ENCODE peak calls at places on chromosomes 5 and 9, in ten cellular contexts. K is mammary epithelial cell; O is AG04450; E is keratinocyte; W is GM23248; N is psoas muscle; C is SK-N-MC; D is neuronal stem cell; H is left ventricle myocardium inferior; S is CD4-positive, alpha-beta T cell. A is an unnamed sample.

GRCh38 chr5:78243639-78244038 is 50.9 kb downstream of the AP3B1 start:
- DNase-seq in D (no peak), S (no peak), C (no peak), O (peak; percentile 33), W (peak; percentile 71), K (peak; percentile 1), N (no peak), E (no peak), H (no peak), A (no peak)

GRCh38 chr9:23172979-23173637 is 652.9 kb downstream of the ELAVL2 start:
- DNase-seq in H (no peak), S (no peak), E (no peak), W (no peak), O (no peak), K (no peak), C (no peak), D (no peak), N (no peak), A (no peak)

GRCh38 chr5:151405334-151405872 is 42.0 kb upstream of the SLC36A1 start:
- DNase-seq in C (no peak), W (no peak), O (no peak), E (no peak), S (no peak), K (no peak), N (no peak), H (no peak), D (no peak), A (no peak)

GRCh38 chr5:132662925-132663770 is 5.2 kb downstream of the IL13 start:
- DNase-seq in W (peak; percentile 24), C (no peak), N (no peak), S (no peak), D (no peak), K (no peak), O (no peak), H (no peak), E (no peak), A (no peak)

GRCh38 chr9:132372177-132373095 is 17.6 kb upstream of the SETX start:
- DNase-seq in O (no peak), W (peak; percentile 5), C (peak; percentile 22), E (no peak), D (no peak), N (peak; percentile 21), H (peak; percentile 36), K (peak; percentile 6), S (no peak), A (no peak)

GRCh38 chr9:107336718-107337360 is 53.8 kb downstream of the RAD23B start:
- DNase-seq in K (peak; percentile 81), W (peak; percentile 89), S (no peak), E (peak; percentile 45), O (no peak), C (no peak), N (peak; percentile 34), H (no peak), D (no peak), A (no peak)

GRCh38 chr5:105680858-105681257 is 1989.9 kb downstream of the EFNA5 start:
- DNase-seq in D (no peak), N (no peak), K (no peak), H (no peak), S (no peak), C (no peak), O (no peak), E (no peak), W (no peak), A (no peak)

GRCh38 chr5:139961435-139962157 is 81.5 kb downstream of the NRG2 start:
- DNase-seq in N (no peak), H (no peak), E (no peak), W (peak; percentile 33), C (no peak), K (peak; percentile 15), D (no peak), O (no peak), S (no peak), A (no peak)

GRCh38 chr5:157108961-157109360 is at the start of gene HAVCR2:
- DNase-seq in C (no peak), D (no peak), W (no peak), H (no peak), K (no peak), S (peak; percentile 16), O (no peak), N (no peak), E (no peak), A (peak; percentile 6)

GRCh38 chr9:120579139-120579749 is 723 bp downstream of the CDK5RAP2 start:
- DNase-seq in S (no peak), K (peak; percentile 38), H (no peak), O (no peak), N (no peak), C (no peak), D (no peak), E (no peak), W (peak; percentile 49), A (no peak)

GRCh38 chr5:131396015-131396414 is 132.2 kb downstream of the CDC42SE2 start:
- DNase-seq in C (no peak), K (no peak), W (no peak), N (no peak), H (no peak), O (no peak), E (no peak), D (no peak), S (no peak), A (no peak)

GRCh38 chr5:141306630-141307029 is 2.8 kb upstream of the SLC25A2 start:
- DNase-seq in O (no peak), H (no peak), S (no peak), N (no peak), K (no peak), W (no peak), C (no peak), D (no peak), E (no peak), A (no peak)
- H3K9me3 ChIP-seq in O (peaks cover 43% of the 10 kb centered on the region), H (peaks cover 100% of the 10 kb centered on the region), S (peaks cover 75% of the 10 kb centered on the region), N (peaks cover 47% of the 10 kb centered on the region), K (peaks cover 26% of the 10 kb centered on the region), W (no peaks in the 10 kb centered on the region), C (peaks cover 10% of the 10 kb centered on the region), D (peaks cover 48% of the 10 kb centered on the region), E (peaks cover 12% of the 10 kb centered on the region), A (peaks cover 9% of the 10 kb centered on the region)

DNA sequence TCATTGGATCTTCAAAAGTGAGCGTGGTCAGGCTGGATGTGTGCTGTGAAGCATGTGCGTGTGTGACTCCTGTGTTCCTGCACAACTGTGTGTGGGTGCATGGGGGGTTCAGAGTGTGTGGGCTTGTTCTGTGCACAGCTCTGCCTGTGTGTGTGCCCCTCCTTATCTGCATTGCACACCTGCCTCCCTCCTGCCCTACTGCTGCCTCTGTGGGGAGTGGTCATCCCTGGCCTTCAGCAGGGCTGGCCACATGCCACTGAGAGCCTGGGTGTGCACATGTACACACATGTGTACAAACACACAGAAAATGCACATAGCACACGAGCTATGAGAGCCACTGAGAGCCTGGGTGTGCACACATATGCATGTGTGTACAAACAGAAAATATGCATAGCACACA is 92.1 kb downstream of the CACNA1B start:
- DNase-seq in C (no peak), O (no peak), H (no peak), E (no peak), S (no peak), N (no peak), D (no peak), W (no peak), K (no peak), A (no peak)
- H3K9me3 ChIP-seq in C (no peaks in the 10 kb centered on the region), O (peaks cover 77% of the 10 kb centered on the region), H (peaks cover 1% of the 10 kb centered on the region), E (no peaks in the 10 kb centered on the region), S (no peaks in the 10 kb centered on the region), N (no peaks in the 10 kb centered on the region), D (no peaks in the 10 kb centered on the region), W (no peaks in the 10 kb centered on the region), K (peaks cover 24% of the 10 kb centered on the region), A (no peaks in the 10 kb centered on the region)

GRCh38 chr5:141260458-141261237 is 15.5 kb downstream of the PCDHB15 start:
- DNase-seq in E (no peak), N (no peak), K (no peak), W (peak; percentile 27), C (no peak), O (no peak), S (no peak), H (no peak), D (peak; percentile 2), A (no peak)

GRCh38 chr5:141258948-141259347 is 13.8 kb downstream of the PCDHB15 start:
- DNase-seq in C (no peak), E (no peak), N (no peak), K (no peak), S (no peak), H (no peak), D (no peak), O (no peak), W (no peak), A (no peak)

GRCh38 chr5:141261238-141261546 is 16.0 kb downstream of the PCDHB15 start:
- DNase-seq in O (no peak), K (no peak), W (no peak), N (no peak), E (no peak), H (no peak), D (no peak), C (no peak), S (no peak), A (no peak)

DNA sequence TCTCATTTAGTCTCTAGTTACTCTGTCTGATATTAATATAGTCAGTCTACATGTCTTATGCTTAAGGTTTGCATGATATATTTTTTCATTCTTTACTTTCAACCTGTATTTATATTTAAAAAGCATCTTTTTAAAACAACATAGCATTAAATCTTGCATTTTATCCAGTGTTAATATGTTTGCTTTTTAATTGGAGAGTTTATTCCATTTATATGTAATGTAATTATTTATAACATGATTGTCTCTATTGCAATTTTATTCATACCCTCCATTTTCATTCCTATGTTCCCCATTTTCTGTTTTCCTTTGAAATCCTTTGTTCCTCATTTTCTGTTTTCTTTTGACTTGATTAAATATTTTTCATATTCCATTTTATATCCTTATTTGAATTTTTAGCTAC is 13.3 kb downstream of the PCDHB15 start:
- DNase-seq in N (no peak), K (no peak), S (no peak), H (no peak), D (no peak), C (no peak), W (no peak), O (no peak), E (no peak), A (no peak)
- H3K9me3 ChIP-seq in N (peaks cover 95% of the 10 kb centered on the region), K (peaks cover 37% of the 10 kb centered on the region), S (peaks cover 99% of the 10 kb centered on the region), H (peaks cover 100% of the 10 kb centered on the region), D (peaks cover 81% of the 10 kb centered on the region), C (peaks cover 5% of the 10 kb centered on the region), W (peaks cover 26% of the 10 kb centered on the region), O (peaks cover 25% of the 10 kb centered on the region), E (peaks cover 7% of the 10 kb centered on the region), A (peaks cover 29% of the 10 kb centered on the region)

GRCh38 chr5:12658871-12659446 is 754.7 kb upstream of the CTNND2 start:
- DNase-seq in C (no peak), N (no peak), S (no peak), K (no peak), H (no peak), W (no peak), D (no peak), E (no peak), O (no peak), A (no peak)
- H3K9me3 ChIP-seq in C (no peaks in the 10 kb centered on the region), N (no peaks in the 10 kb centered on the region), S (no peaks in the 10 kb centered on the region), K (peaks cover 6% of the 10 kb centered on the region), H (peaks cover 48% of the 10 kb centered on the region), W (peaks cover 3% of the 10 kb centered on the region), D (no peaks in the 10 kb centered on the region), E (no peaks in the 10 kb centered on the region), O (peaks cover 17% of the 10 kb centered on the region), A (no peaks in the 10 kb centered on the region)